ENCODE peak calls at places on chromosomes 3 and 15, in six cellular contexts. J, C, D, P, V and E are unnamed samples.

GRCh38 chr15:96254168-96254567 is 76.3 kb upstream of the NR2F2 start:
- DNase-seq in C (no peak), V (no peak), D (no peak), J (no peak), P (no peak), E (no peak)

GRCh38 chr3:190269096-190269495 is 53.1 kb downstream of the CLDN1 start:
- DNase-seq in C (no peak), J (no peak), P (no peak), V (no peak), D (no peak), E (no peak)

GRCh38 chr3:69547457-69548014 is 161.6 kb upstream of the FRMD4B start:
- DNase-seq in J (no peak), C (no peak), V (no peak), D (no peak), P (no peak), E (no peak)

GRCh38 chr15:79394231-79394630 is 37.9 kb upstream of the MINAR1 start:
- DNase-seq in V (no peak), D (no peak), P (no peak), C (no peak), J (no peak), E (no peak)

GRCh38 chr3:168162172-168162571 is 66.4 kb upstream of the GOLIM4 start:
- DNase-seq in D (no peak), V (no peak), C (no peak), P (no peak), J (no peak), E (no peak)

GRCh38 chr3:126117212-126117611 is 33.3 kb upstream of the SLC41A3 start:
- DNase-seq in J (no peak), D (peak; percentile 1), C (no peak), P (no peak), V (peak; percentile 8), E (no peak)

GRCh38 chr3:40109641-40110490 is 199.6 kb upstream of the EIF1B start:
- DNase-seq in J (no peak), V (no peak), C (no peak), D (no peak), P (no peak), E (no peak)

GRCh38 chr3:155504682-155505081 is 211.2 kb upstream of the STRIT1 start:
- DNase-seq in J (no peak), P (no peak), C (no peak), V (peak; percentile 25), D (no peak), E (no peak)

GRCh38 chr3:172040976-172041963 is 1.9 kb downstream of the FNDC3B start:
- DNase-seq in V (no peak), J (peak; percentile 47), P (no peak), D (no peak), C (no peak), E (no peak)

GRCh38 chr3:156705761-156706631 is 31.6 kb downstream of the TIPARP start:
- DNase-seq in D (no peak), P (no peak), C (no peak), V (no peak), J (no peak), E (no peak)

GRCh38 chr15:32688151-32688639 is 29.6 kb upstream of the GREM1 start:
- DNase-seq in D (no peak), J (no peak), V (peak; percentile 29), C (no peak), P (no peak), E (no peak)

GRCh38 chr3:105365536-105366301 is 990 bp upstream of the ALCAM start:
- DNase-seq in D (no peak), J (no peak), V (peak; percentile 25), P (no peak), C (no peak), E (peak; percentile 30)

GRCh38 chr15:70348581-70349344 is 251.0 kb upstream of the TLE3 start:
- DNase-seq in P (no peak), C (no peak), D (peak; percentile 27), J (no peak), V (peak; percentile 67), E (peak; percentile 76)

GRCh38 chr15:28907338-28907961 is 21.7 kb downstream of the APBA2 start:
- DNase-seq in J (no peak), C (no peak), P (no peak), D (no peak), V (peak; percentile 6), E (no peak)

GRCh38 chr3:197792019-197792647 is 1.1 kb downstream of the LRCH3 start:
- DNase-seq in J (no peak), V (no peak), C (peak; percentile 44), D (no peak), P (peak; percentile 39), E (no peak)

GRCh38 chr3:62403765-62404164 is 30.4 kb upstream of the FEZF2 start:
- DNase-seq in V (no peak), J (no peak), P (no peak), D (no peak), C (no peak), E (no peak)

GRCh38 chr3:70982700-70983140 is 600.8 kb downstream of the FOXP1 start:
- DNase-seq in V (peak; percentile 47), J (peak; percentile 53), C (no peak), D (peak; percentile 46), P (no peak), E (no peak)

GRCh38 chr15:90064931-90065681 is 37.2 kb downstream of the IDH2 start:
- DNase-seq in V (peak; percentile 79), C (no peak), P (no peak), D (peak; percentile 56), J (peak; percentile 55), E (peak; percentile 92)

GRCh38 chr3:15601399-15602145 is at the start of the genes BTD and HACL1:
- DNase-seq in P (peak; percentile 100), J (peak; percentile 95), V (peak; percentile 98), D (peak; percentile 99), C (peak; percentile 97), E (peak; percentile 98)

GRCh38 chr3:111848778-111849177 is 10.3 kb upstream of the PHLDB2 start:
- DNase-seq in J (no peak), D (no peak), V (no peak), P (no peak), C (no peak), E (no peak)

GRCh38 chr15:91965501-91966180 is 112.1 kb downstream of the SLCO3A1 start:
- DNase-seq in J (peak; percentile 59), D (no peak), V (no peak), C (no peak), P (no peak), E (no peak)

GRCh38 chr3:57942366-57942765 is 65.9 kb upstream of the FLNB start:
- DNase-seq in V (no peak), D (no peak), P (no peak), C (no peak), J (no peak), E (no peak)

GRCh38 chr3:59189561-59190338 is 139.9 kb upstream of the CFAP20DC start:
- DNase-seq in C (no peak), J (no peak), V (no peak), D (no peak), P (no peak), E (no peak)

GRCh38 chr3:61810953-61811497 is 249.7 kb downstream of the PTPRG start:
- DNase-seq in C (no peak), D (no peak), J (no peak), P (no peak), V (no peak), E (no peak)

GRCh38 chr15:88651971-88652370 is 13.2 kb downstream of the ISG20 start:
- DNase-seq in J (no peak), D (no peak), V (peak; percentile 18), C (no peak), P (no peak), E (no peak)

GRCh38 chr15:41407341-41407740 is 5.0 kb upstream of the NDUFAF1 start:
- DNase-seq in J (no peak), D (no peak), C (no peak), P (no peak), V (no peak), E (no peak)

GRCh38 chr3:120689395-120689794 is 7.4 kb upstream of the HGD start:
- DNase-seq in P (no peak), V (no peak), J (no peak), C (no peak), D (no peak), E (no peak)

GRCh38 chr3:65018801-65019200 is 331.0 kb upstream of the ADAMTS9 start:
- DNase-seq in C (no peak), D (no peak), J (no peak), V (no peak), P (no peak), E (no peak)
- H3K27ac ChIP-seq in C (no peak overlapping the region), D (no peak overlapping the region), J (no peak overlapping the region), V (no peak overlapping the region), P (no peak overlapping the region), E (no peak overlapping the region)

DNA sequence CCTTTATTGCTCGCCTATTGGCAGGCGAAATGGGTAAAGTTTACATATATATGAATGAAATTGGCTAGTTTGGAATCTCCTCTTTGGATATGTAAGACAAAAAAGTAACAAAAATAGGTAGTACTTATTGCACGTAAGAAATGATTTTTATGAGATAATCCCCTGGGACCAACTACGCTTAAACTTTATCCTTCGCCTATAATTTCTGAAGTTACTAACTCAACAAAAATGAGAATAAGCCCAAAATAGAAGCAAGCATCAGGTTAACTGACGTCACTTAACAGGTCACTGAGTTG is 438 bp upstream of the SLC49A4 start:
- DNase-seq in C (no peak), D (no peak), J (no peak), V (no peak), P (no peak), E (no peak)
- H3K27ac ChIP-seq in C (peak overlapping the region; percentile 82), D (peak overlapping the region; percentile 99), J (peak overlapping the region; percentile 98), V (peak overlapping the region; percentile 93), P (peak overlapping the region; percentile 62), E (peak overlapping the region; percentile 94)

GRCh38 chr15:75200765-75201608 is 695 bp upstream of the C15orf39 start:
- DNase-seq in V (peak; percentile 86), P (peak; percentile 35), C (peak; percentile 43), D (no peak), J (peak; percentile 56), E (peak; percentile 64)
- H3K27ac ChIP-seq in V (peak overlapping the region; percentile 99), P (peak overlapping the region; percentile 75), C (peak overlapping the region; percentile 71), D (peak overlapping the region; percentile 84), J (peak overlapping the region; percentile 98), E (peak overlapping the region; percentile 51)

GRCh38 chr3:50164481-50164880 is 9.4 kb downstream of the SEMA3F start:
- DNase-seq in C (no peak), V (no peak), P (no peak), J (no peak), D (no peak), E (no peak)

GRCh38 chr3:50164056-50164455 is 8.9 kb downstream of the SEMA3F start:
- DNase-seq in V (peak; percentile 59), P (no peak), J (peak; percentile 71), C (no peak), D (peak; percentile 91), E (peak; percentile 87)

GRCh38 chr3:50165388-50166308 is 10.5 kb downstream of the SEMA3F start:
- DNase-seq in D (no peak), V (no peak), P (no peak), J (no peak), C (no peak), E (peak; percentile 86)

GRCh38 chr3:50163572-50163971 is 8.4 kb downstream of the SEMA3F start:
- DNase-seq in P (no peak), C (no peak), D (no peak), V (no peak), J (no peak), E (no peak)

GRCh38 chr3:50164984-50165383 is 9.9 kb downstream of the SEMA3F start:
- DNase-seq in P (no peak), D (no peak), V (no peak), C (no peak), J (no peak), E (no peak)
- H3K27ac ChIP-seq in P (no peak overlapping the region), D (peak overlapping the region; percentile 79), V (peak overlapping the region; percentile 95), C (no peak overlapping the region), J (no peak overlapping the region), E (peak overlapping the region; percentile 59)